ENCODE peak calls at places on chromosome 21, in four cellular contexts. N, M, X and R are unnamed samples.

GRCh38 chr21:45551316-45551715 is 9.1 kb upstream of the SLC19A1 start:
- DNase-seq in X (peak), N (no peak), M (no peak), R (no peak)

GRCh38 chr21:37045139-37045538 is 27.7 kb downstream of the PIGP start:
- DNase-seq in X (no peak), M (no peak), N (no peak), R (no peak)

GRCh38 chr21:33028759-33029511 is 3.2 kb downstream of the OLIG2 start:
- DNase-seq in X (no peak), M (no peak), N (no peak), R (no peak)

GRCh38 chr21:36784942-36785341 is 86.0 kb downstream of the SIM2 start:
- DNase-seq in M (no peak), N (no peak), X (no peak), R (no peak)

GRCh38 chr21:21232320-21232719 is 234.1 kb downstream of the NCAM2 start:
- DNase-seq in X (no peak), M (no peak), N (no peak), R (no peak)

GRCh38 chr21:19489930-19490329 is 1086.3 kb upstream of the TMPRSS15 start:
- DNase-seq in M (no peak), X (no peak), N (no peak), R (no peak)

GRCh38 chr21:43699933-43700599 is 18.9 kb upstream of the PDXK start:
- DNase-seq in N (no peak), M (no peak), X (peak), R (no peak)

GRCh38 chr21:29248124-29248523 is 50.6 kb upstream of the BACH1 start:
- DNase-seq in M (no peak), N (no peak), X (no peak), R (no peak)

GRCh38 chr21:34593423-34593822 is 21.5 kb downstream of the RCAN1 start:
- DNase-seq in X (no peak), N (no peak), M (no peak), R (no peak)

GRCh38 chr21:17387030-17387617 is 125.7 kb upstream of the CXADR start:
- DNase-seq in N (peak), X (no peak), M (peak), R (no peak)

GRCh38 chr21:36073181-36073580 is 3.4 kb downstream of the CBR1 start:
- DNase-seq in M (no peak), X (no peak), N (no peak), R (no peak)

GRCh38 chr21:33478182-33478581 is 1.6 kb downstream of the TMEM50B start:
- DNase-seq in N (no peak), X (no peak), M (no peak), R (no peak)

GRCh38 chr21:19523731-19524130 is 1120.1 kb upstream of the TMPRSS15 start:
- DNase-seq in N (no peak), X (no peak), M (no peak), R (no peak)

GRCh38 chr21:25657140-25657539 is 18.1 kb downstream of the JAM2 start:
- DNase-seq in N (no peak), M (no peak), X (no peak), R (no peak)

GRCh38 chr21:44893948-44894656 is 20.6 kb upstream of the PTTG1IP start:
- DNase-seq in X (no peak), M (no peak), N (no peak), R (no peak)

GRCh38 chr21:46191257-46191685 is 7.0 kb upstream of the SPATC1L start:
- DNase-seq in M (no peak), N (no peak), X (peak), R (no peak)

GRCh38 chr21:45124596-45124995 is 50.2 kb downstream of the ADARB1 start:
- DNase-seq in M (no peak), N (no peak), X (no peak), R (no peak)

GRCh38 chr21:43911015-43911934 is 46.3 kb downstream of the AGPAT3 start:
- DNase-seq in X (peak), M (no peak), N (no peak), R (no peak)

GRCh38 chr21:41711416-41712023 is 55.3 kb downstream of the RIPK4 start:
- DNase-seq in M (no peak), X (peak), N (no peak), R (no peak)

GRCh38 chr21:24150753-24151152 is 1456.5 kb downstream of the MRPL39 start:
- DNase-seq in X (no peak), N (no peak), M (no peak), R (no peak)

GRCh38 chr21:39153842-39154241 is 29.4 kb downstream of the PSMG1 start:
- DNase-seq in X (no peak), N (no peak), M (no peak), R (no peak)

GRCh38 chr21:21230672-21231071 is 232.5 kb downstream of the NCAM2 start:
- DNase-seq in N (no peak), X (no peak), M (no peak), R (no peak)